ENCODE peak calls at places on chromosomes 2 and 18, in five cellular contexts. Z, P, X, O and L are unnamed samples.

GRCh38 chr2:149365826-149366583 is 35.6 kb downstream of the LYPD6 start:
- DNase-seq in Z (peak), P (peak), X (no peak), O (peak), L (peak)

GRCh38 chr2:234496442-234496834 is 443 bp downstream of the ARL4C start:
- DNase-seq in Z (no peak), P (no peak), X (peak), O (no peak), L (no peak)

GRCh38 chr2:71206271-71206670 is 20.6 kb downstream of the PAIP2B start:
- DNase-seq in Z (no peak), P (no peak), X (no peak), O (no peak), L (no peak)

GRCh38 chr2:1769703-1770422 is 25.5 kb upstream of the PXDN start:
- DNase-seq in Z (peak), P (peak), X (peak), O (peak), L (peak)

GRCh38 chr2:3807853-3808252 is 104.5 kb downstream of the DCDC2C start:
- DNase-seq in Z (peak), P (peak), X (no peak), O (no peak), L (no peak)

GRCh38 chr2:219433666-219434467 is 776 bp upstream of the SPEG start:
- DNase-seq in Z (peak), P (peak), X (peak), O (no peak), L (peak)

GRCh38 chr18:45954070-45954712 is 12.9 kb downstream of the EPG5 start:
- DNase-seq in Z (peak), P (no peak), X (no peak), O (no peak), L (peak)

GRCh38 chr18:44826418-44827259 is 146.0 kb downstream of the SETBP1 start:
- DNase-seq in Z (peak), P (no peak), X (no peak), O (peak), L (no peak)

DNA sequence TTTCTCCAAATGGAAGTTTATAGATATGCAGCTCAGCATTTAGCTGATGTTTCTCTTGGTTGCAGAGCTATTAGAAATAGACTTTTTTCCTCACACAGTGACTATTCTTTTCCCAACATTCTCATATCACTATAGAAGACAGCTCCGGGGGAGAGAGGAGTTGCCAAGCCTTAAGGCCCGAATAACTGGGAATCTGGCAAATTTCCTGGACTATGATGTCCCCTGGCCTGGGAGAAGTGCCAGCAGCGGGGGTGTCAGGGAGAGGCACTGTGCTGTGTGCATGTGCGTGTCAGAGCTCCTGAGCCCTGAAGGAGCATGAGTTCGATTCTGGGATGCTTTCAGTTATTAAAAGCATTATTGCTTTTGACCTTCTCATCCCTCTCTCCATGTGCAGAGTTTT is 311.0 kb downstream of the PRKCE start:
- DNase-seq in Z (peak), P (no peak), X (no peak), O (peak), L (peak)
- H3K9ac ChIP-seq in Z (no peak), P (no peak), X (no peak), O (no peak), L (peak)

DNA sequence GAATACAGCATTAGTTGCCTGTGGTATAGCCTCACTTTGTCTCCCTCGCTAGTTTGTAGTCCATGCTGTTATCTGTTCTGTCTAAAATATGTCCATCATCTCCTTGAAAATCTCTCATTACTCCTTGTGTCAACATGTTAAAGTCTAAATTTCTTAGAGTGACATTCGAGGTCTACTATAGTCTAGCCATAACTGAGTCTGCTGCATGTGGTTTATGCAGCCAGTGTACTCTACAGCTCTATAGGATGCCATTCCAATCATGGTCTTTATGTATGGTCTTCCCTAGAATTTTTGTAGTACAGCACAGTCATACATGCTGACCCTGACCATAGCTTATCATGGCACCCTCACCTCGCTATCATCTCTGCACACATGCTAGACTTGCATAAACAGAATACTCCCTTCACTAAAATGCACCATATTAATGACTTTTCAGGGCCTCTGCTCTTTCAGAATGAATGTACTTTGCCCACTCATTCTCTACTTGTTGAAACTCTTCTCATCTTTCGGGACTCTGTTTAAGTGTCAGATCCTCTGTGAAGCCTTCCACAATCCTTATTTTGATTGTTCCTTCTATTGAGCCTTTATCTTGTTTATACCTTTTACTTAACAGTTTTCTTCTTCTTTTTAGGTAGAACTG is 12.8 kb downstream of the TANK start:
- DNase-seq in Z (no peak), P (no peak), X (peak), O (no peak), L (no peak)
- TF ChIP-seq POLR2A in Z (no peak), P (no peak), X (no peak), O (no peak), L (no peak)

GRCh38 chr2:39464867-39465266 is 27.8 kb upstream of the MAP4K3 start:
- DNase-seq in Z (no peak), P (no peak), X (no peak), O (peak), L (no peak)
- H3K4me3 ChIP-seq in Z (no peak), P (no peak), X (no peak), O (no peak), L (no peak)

GRCh38 chr2:233059547-233059796 is 670 bp upstream of the INPP5D start:
- DNase-seq in Z (no peak), P (peak), X (peak), O (no peak), L (no peak)
- H3K9ac ChIP-seq in Z (no peak), P (peak), X (no peak), O (no peak), L (no peak)